ENCODE peak calls at places on chromosome 5, in ten cellular contexts. One of them, this sample, is unnamed.

GRCh38 chr5:135497971-135498661 is 37.6 kb downstream of the NEUROG1 start:
- DNase-seq in endothelial cell of umbilical vein: no peak
- DNase-seq in adrenal gland: no peak
- DNase-seq in stomach: no peak
- DNase-seq in IMR-90: no peak
- DNase-seq in GM12878: no peak
- DNase-seq in right lobe of liver: no peak
- DNase-seq in ovary: no peak
- DNase-seq in heart left ventricle: no peak
- DNase-seq in breast epithelium: no peak
- DNase-seq in this sample: no peak

GRCh38 chr5:168147536-168148460 is 143.6 kb upstream of the WWC1 start:
- DNase-seq in GM12878: no peak
- DNase-seq in heart left ventricle: no peak
- DNase-seq in ovary: no peak
- DNase-seq in adrenal gland: no peak
- DNase-seq in stomach: no peak
- DNase-seq in right lobe of liver: no peak
- DNase-seq in IMR-90: no peak
- DNase-seq in endothelial cell of umbilical vein: no peak
- DNase-seq in breast epithelium: no peak
- DNase-seq in this sample: no peak

GRCh38 chr5:59358497-59358896 is 535.0 kb downstream of the PDE4D start:
- DNase-seq in stomach: no peak
- DNase-seq in IMR-90: peak; percentile 16
- DNase-seq in endothelial cell of umbilical vein: no peak
- DNase-seq in breast epithelium: no peak
- DNase-seq in adrenal gland: no peak
- DNase-seq in heart left ventricle: peak; percentile 26
- DNase-seq in right lobe of liver: no peak
- DNase-seq in ovary: peak; percentile 50
- DNase-seq in GM12878: no peak
- DNase-seq in this sample: no peak

GRCh38 chr5:41738695-41739354 is 131.4 kb downstream of the OXCT1 start:
- DNase-seq in breast epithelium: no peak
- DNase-seq in endothelial cell of umbilical vein: no peak
- DNase-seq in GM12878: no peak
- DNase-seq in ovary: no peak
- DNase-seq in stomach: no peak
- DNase-seq in adrenal gland: no peak
- DNase-seq in right lobe of liver: no peak
- DNase-seq in IMR-90: peak; percentile 2
- DNase-seq in heart left ventricle: no peak
- DNase-seq in this sample: no peak

GRCh38 chr5:159104058-159104651 is 4.4 kb upstream of the EBF1 start:
- DNase-seq in right lobe of liver: no peak
- DNase-seq in ovary: peak; percentile 62
- DNase-seq in breast epithelium: no peak
- DNase-seq in IMR-90: peak; percentile 21
- DNase-seq in stomach: no peak
- DNase-seq in endothelial cell of umbilical vein: no peak
- DNase-seq in heart left ventricle: no peak
- DNase-seq in GM12878: no peak
- DNase-seq in adrenal gland: no peak
- DNase-seq in this sample: peak; percentile 76

GRCh38 chr5:146967646-146968045 is 89.1 kb upstream of the PPP2R2B start:
- DNase-seq in right lobe of liver: no peak
- DNase-seq in breast epithelium: no peak
- DNase-seq in IMR-90: no peak
- DNase-seq in heart left ventricle: no peak
- DNase-seq in ovary: no peak
- DNase-seq in adrenal gland: no peak
- DNase-seq in stomach: no peak
- DNase-seq in endothelial cell of umbilical vein: no peak
- DNase-seq in GM12878: no peak
- DNase-seq in this sample: no peak

GRCh38 chr5:132075719-132076077 is 2.1 kb downstream of the CSF2 start:
- DNase-seq in adrenal gland: no peak
- DNase-seq in stomach: no peak
- DNase-seq in GM12878: no peak
- DNase-seq in breast epithelium: no peak
- DNase-seq in endothelial cell of umbilical vein: no peak
- DNase-seq in right lobe of liver: no peak
- DNase-seq in IMR-90: no peak
- DNase-seq in ovary: no peak
- DNase-seq in heart left ventricle: no peak
- DNase-seq in this sample: no peak

GRCh38 chr5:115423541-115423940 is 121.0 kb downstream of the FEM1C start:
- DNase-seq in ovary: no peak
- DNase-seq in stomach: peak; percentile 68
- DNase-seq in IMR-90: no peak
- DNase-seq in endothelial cell of umbilical vein: peak; percentile 55
- DNase-seq in GM12878: no peak
- DNase-seq in breast epithelium: no peak
- DNase-seq in adrenal gland: no peak
- DNase-seq in heart left ventricle: peak; percentile 82
- DNase-seq in right lobe of liver: no peak
- DNase-seq in this sample: no peak

GRCh38 chr5:62450259-62450658 is 37.7 kb downstream of the IPO11 start:
- DNase-seq in IMR-90: peak; percentile 27
- DNase-seq in ovary: no peak
- DNase-seq in adrenal gland: no peak
- DNase-seq in right lobe of liver: no peak
- DNase-seq in stomach: no peak
- DNase-seq in breast epithelium: no peak
- DNase-seq in endothelial cell of umbilical vein: no peak
- DNase-seq in heart left ventricle: no peak
- DNase-seq in GM12878: no peak
- DNase-seq in this sample: no peak

GRCh38 chr5:41815663-41816062 is 54.6 kb downstream of the OXCT1 start:
- DNase-seq in right lobe of liver: no peak
- DNase-seq in stomach: no peak
- DNase-seq in heart left ventricle: no peak
- DNase-seq in ovary: no peak
- DNase-seq in IMR-90: no peak
- DNase-seq in GM12878: no peak
- DNase-seq in endothelial cell of umbilical vein: no peak
- DNase-seq in adrenal gland: no peak
- DNase-seq in breast epithelium: no peak
- DNase-seq in this sample: no peak

GRCh38 chr5:88689662-88690351 is 193.2 kb downstream of the MEF2C start:
- DNase-seq in adrenal gland: no peak
- DNase-seq in GM12878: no peak
- DNase-seq in IMR-90: no peak
- DNase-seq in right lobe of liver: no peak
- DNase-seq in heart left ventricle: no peak
- DNase-seq in ovary: no peak
- DNase-seq in stomach: no peak
- DNase-seq in endothelial cell of umbilical vein: no peak
- DNase-seq in breast epithelium: no peak
- DNase-seq in this sample: no peak

GRCh38 chr5:88686743-88687142 is 196.2 kb downstream of the MEF2C start:
- DNase-seq in ovary: no peak
- DNase-seq in endothelial cell of umbilical vein: no peak
- DNase-seq in GM12878: no peak
- DNase-seq in right lobe of liver: no peak
- DNase-seq in IMR-90: no peak
- DNase-seq in adrenal gland: no peak
- DNase-seq in breast epithelium: no peak
- DNase-seq in stomach: no peak
- DNase-seq in heart left ventricle: no peak
- DNase-seq in this sample: no peak

GRCh38 chr5:88687253-88687955 is 195.6 kb downstream of the MEF2C start:
- DNase-seq in IMR-90: no peak
- DNase-seq in stomach: no peak
- DNase-seq in right lobe of liver: no peak
- DNase-seq in heart left ventricle: no peak
- DNase-seq in breast epithelium: no peak
- DNase-seq in adrenal gland: no peak
- DNase-seq in ovary: no peak
- DNase-seq in GM12878: no peak
- DNase-seq in endothelial cell of umbilical vein: no peak
- DNase-seq in this sample: no peak

GRCh38 chr5:88688981-88689661 is 193.9 kb downstream of the MEF2C start:
- DNase-seq in adrenal gland: no peak
- DNase-seq in breast epithelium: no peak
- DNase-seq in heart left ventricle: no peak
- DNase-seq in IMR-90: no peak
- DNase-seq in endothelial cell of umbilical vein: no peak
- DNase-seq in right lobe of liver: no peak
- DNase-seq in ovary: no peak
- DNase-seq in GM12878: no peak
- DNase-seq in stomach: no peak
- DNase-seq in this sample: no peak

DNA sequence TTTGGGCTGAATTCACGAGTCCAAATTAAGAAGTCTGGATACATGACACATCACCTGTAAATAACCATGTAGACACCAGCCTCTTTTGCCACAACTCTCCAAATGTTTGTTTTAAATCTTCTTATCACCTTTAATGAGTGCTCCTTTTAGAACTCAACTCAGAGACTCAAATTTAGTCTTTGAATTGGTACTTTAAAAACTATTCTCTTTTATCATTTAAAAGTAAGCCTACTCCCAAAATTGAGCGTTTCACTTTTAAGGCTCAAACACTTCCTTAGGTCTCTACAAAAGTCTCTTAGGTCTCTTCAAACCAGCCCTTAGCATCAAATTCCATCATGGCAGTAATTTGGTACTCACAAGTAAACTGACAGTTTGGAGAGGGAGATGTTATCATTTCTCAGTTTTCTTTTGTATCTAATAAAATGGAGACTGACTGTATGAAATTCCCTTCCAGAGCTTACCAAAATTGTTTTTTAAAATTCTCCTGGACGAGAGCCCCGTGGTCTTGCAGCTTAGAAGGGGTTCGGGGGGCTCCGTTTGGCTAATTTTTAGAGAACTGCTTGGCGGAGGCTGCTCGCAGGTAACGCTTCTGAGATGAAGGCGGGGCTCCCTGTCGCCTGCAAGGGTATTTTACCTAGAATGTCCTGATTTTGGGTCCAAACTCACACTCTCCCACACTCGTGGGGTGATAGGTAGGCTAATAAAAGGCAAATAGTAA is 194.6 kb downstream of the MEF2C start:
- DNase-seq in right lobe of liver: no peak
- DNase-seq in heart left ventricle: no peak
- DNase-seq in breast epithelium: no peak
- DNase-seq in endothelial cell of umbilical vein: no peak
- DNase-seq in adrenal gland: no peak
- DNase-seq in stomach: no peak
- DNase-seq in GM12878: no peak
- DNase-seq in ovary: no peak
- DNase-seq in IMR-90: no peak
- DNase-seq in this sample: no peak
- H3K4me1 ChIP-seq in right lobe of liver: peaks cover 9% of the 10 kb centered on the region
- H3K4me1 ChIP-seq in heart left ventricle: peaks cover 47% of the 10 kb centered on the region
- H3K4me1 ChIP-seq in breast epithelium: peaks cover 7% of the 10 kb centered on the region
- H3K4me1 ChIP-seq in endothelial cell of umbilical vein: peaks cover 7% of the 10 kb centered on the region
- H3K4me1 ChIP-seq in adrenal gland: peaks cover 14% of the 10 kb centered on the region
- H3K4me1 ChIP-seq in stomach: peaks cover 50% of the 10 kb centered on the region
- H3K4me1 ChIP-seq in GM12878: no peaks in the 10 kb centered on the region
- H3K4me1 ChIP-seq in ovary: no peaks in the 10 kb centered on the region
- H3K4me1 ChIP-seq in IMR-90: peaks cover 5% of the 10 kb centered on the region
- H3K4me1 ChIP-seq in this sample: peaks cover 59% of the 10 kb centered on the region

GRCh38 chr5:602466-603035 is 9.6 kb upstream of the CEP72 start:
- DNase-seq in breast epithelium: no peak
- DNase-seq in ovary: no peak
- DNase-seq in adrenal gland: no peak
- DNase-seq in stomach: peak; percentile 14
- DNase-seq in heart left ventricle: no peak
- DNase-seq in right lobe of liver: peak; percentile 25
- DNase-seq in endothelial cell of umbilical vein: no peak
- DNase-seq in IMR-90: no peak
- DNase-seq in GM12878: no peak
- DNase-seq in this sample: no peak
- H3K27me3 ChIP-seq in breast epithelium: peaks cover 4% of the 10 kb centered on the region
- H3K27me3 ChIP-seq in ovary: no peaks in the 10 kb centered on the region
- H3K27me3 ChIP-seq in adrenal gland: peaks cover 7% of the 10 kb centered on the region
- H3K27me3 ChIP-seq in stomach: peaks cover 13% of the 10 kb centered on the region
- H3K27me3 ChIP-seq in heart left ventricle: peaks cover 9% of the 10 kb centered on the region
- H3K27me3 ChIP-seq in right lobe of liver: no peaks in the 10 kb centered on the region
- H3K27me3 ChIP-seq in endothelial cell of umbilical vein: peaks cover 3% of the 10 kb centered on the region
- H3K27me3 ChIP-seq in IMR-90: peaks cover 46% of the 10 kb centered on the region
- H3K27me3 ChIP-seq in GM12878: peaks cover 5% of the 10 kb centered on the region
- H3K27me3 ChIP-seq in this sample: peaks cover 87% of the 10 kb centered on the region

DNA sequence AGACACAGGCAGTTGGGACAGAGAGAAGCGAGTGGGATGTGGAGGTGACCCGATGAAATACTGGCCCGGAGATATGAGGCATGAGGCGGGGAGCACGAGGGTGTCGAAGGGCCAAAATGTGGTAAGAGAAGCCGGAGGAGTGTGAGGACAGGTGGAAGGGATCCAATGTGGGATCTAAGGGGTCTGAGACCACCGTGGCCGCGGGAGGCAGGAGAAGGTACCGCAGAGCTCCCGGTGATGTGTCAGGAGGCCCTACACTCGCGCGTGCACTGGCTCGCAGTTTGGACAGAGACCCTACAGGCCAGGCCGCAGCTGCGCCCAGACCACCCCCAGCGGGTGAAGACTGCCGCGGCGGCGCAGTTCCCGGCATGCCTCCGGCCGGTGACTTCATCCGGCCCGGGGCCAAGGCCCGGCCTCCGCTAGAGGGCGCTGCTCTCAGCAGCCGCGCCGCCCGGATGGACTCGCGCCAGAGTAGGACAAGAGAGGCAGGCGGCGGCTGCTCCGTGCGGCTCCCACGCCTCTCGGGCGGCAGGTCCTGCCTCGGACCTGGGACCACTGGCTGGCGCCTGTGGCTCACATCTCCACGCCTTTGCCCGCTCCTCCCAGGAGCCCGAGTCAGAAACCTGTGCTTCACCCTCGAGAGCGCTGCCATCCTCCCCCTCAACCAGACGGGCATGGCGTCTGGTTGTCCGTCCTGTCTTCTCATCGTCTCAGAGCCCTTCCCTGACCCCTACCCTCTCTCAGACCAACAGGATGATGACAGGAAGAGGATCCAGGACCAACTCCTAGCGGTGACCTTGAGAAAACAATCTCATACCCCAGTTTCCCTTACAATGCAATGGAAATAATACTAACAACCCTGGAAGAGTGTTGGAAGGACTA is 35.4 kb upstream of the STING1 start:
- DNase-seq in endothelial cell of umbilical vein: peak; percentile 90
- DNase-seq in breast epithelium: peak; percentile 92
- DNase-seq in heart left ventricle: peak; percentile 93
- DNase-seq in adrenal gland: peak; percentile 86
- DNase-seq in GM12878: no peak
- DNase-seq in stomach: peak; percentile 96
- DNase-seq in IMR-90: peak; percentile 79
- DNase-seq in ovary: peak; percentile 95
- DNase-seq in right lobe of liver: peak; percentile 91
- DNase-seq in this sample: peak; percentile 99
- TF ChIP-seq POLR2A in endothelial cell of umbilical vein: peak; percentile 92
- TF ChIP-seq POLR2A in breast epithelium: peak; percentile 45
- TF ChIP-seq POLR2A in heart left ventricle: no peak
- TF ChIP-seq POLR2A in adrenal gland: peak; percentile 42
- TF ChIP-seq POLR2A in GM12878: peak; percentile 96
- TF ChIP-seq POLR2A in stomach: no peak
- TF ChIP-seq POLR2A in IMR-90: peak; percentile 47
- TF ChIP-seq POLR2A in ovary: peak; percentile 60
- TF ChIP-seq POLR2A in right lobe of liver: peak; percentile 71
- TF ChIP-seq POLR2A in this sample: peak; percentile 57

GRCh38 chr5:116672203-116672602 is 97.6 kb upstream of the SEMA6A start:
- DNase-seq in adrenal gland: no peak
- DNase-seq in heart left ventricle: no peak
- DNase-seq in GM12878: no peak
- DNase-seq in IMR-90: no peak
- DNase-seq in breast epithelium: no peak
- DNase-seq in ovary: no peak
- DNase-seq in endothelial cell of umbilical vein: no peak
- DNase-seq in stomach: no peak
- DNase-seq in right lobe of liver: no peak
- DNase-seq in this sample: no peak
- H3K4me1 ChIP-seq in adrenal gland: no peaks in the 10 kb centered on the region
- H3K4me1 ChIP-seq in heart left ventricle: peaks cover 6% of the 10 kb centered on the region
- H3K4me1 ChIP-seq in GM12878: peaks cover 42% of the 10 kb centered on the region
- H3K4me1 ChIP-seq in IMR-90: no peaks in the 10 kb centered on the region
- H3K4me1 ChIP-seq in breast epithelium: peaks cover 3% of the 10 kb centered on the region
- H3K4me1 ChIP-seq in ovary: no peaks in the 10 kb centered on the region
- H3K4me1 ChIP-seq in endothelial cell of umbilical vein: no peaks in the 10 kb centered on the region
- H3K4me1 ChIP-seq in stomach: no peaks in the 10 kb centered on the region
- H3K4me1 ChIP-seq in right lobe of liver: no peaks in the 10 kb centered on the region
- H3K4me1 ChIP-seq in this sample: no peaks in the 10 kb centered on the region

This sample was measured in spleen.